ENCODE peak calls at places on chromosome 1, in seven cellular contexts. One of them, this sample, is unnamed.

GRCh38 chr1:116203192-116203723 is 92.1 kb downstream of the MAB21L3 start:
- DNase-seq in H1: no peak
- DNase-seq in IMR-90: no peak
- DNase-seq in HCT116: no peak
- DNase-seq in MM.1S: no peak
- DNase-seq in GM23248: peak; percentile 13
- DNase-seq in K562: no peak
- DNase-seq in this sample: no peak

GRCh38 chr1:225450491-225451191 is 22.8 kb upstream of the LBR start:
- DNase-seq in H1: no peak
- DNase-seq in IMR-90: no peak
- DNase-seq in HCT116: no peak
- DNase-seq in MM.1S: no peak
- DNase-seq in GM23248: no peak
- DNase-seq in K562: no peak
- DNase-seq in this sample: no peak

GRCh38 chr1:154557939-154558609 is 388 bp downstream of the UBE2Q1 start:
- DNase-seq in H1: peak; percentile 50
- DNase-seq in IMR-90: peak; percentile 18
- DNase-seq in HCT116: no peak
- DNase-seq in MM.1S: peak; percentile 58
- DNase-seq in GM23248: peak; percentile 69
- DNase-seq in K562: peak; percentile 85
- DNase-seq in this sample: peak; percentile 77

GRCh38 chr1:58815680-58816071 is 31.8 kb upstream of the JUN start:
- DNase-seq in H1: no peak
- DNase-seq in IMR-90: no peak
- DNase-seq in HCT116: no peak
- DNase-seq in MM.1S: no peak
- DNase-seq in GM23248: peak; percentile 48
- DNase-seq in K562: no peak
- DNase-seq in this sample: peak; percentile 67

GRCh38 chr1:64378826-64379225 is 91.1 kb upstream of the CACHD1 start:
- DNase-seq in H1: peak; percentile 56
- DNase-seq in IMR-90: no peak
- DNase-seq in HCT116: no peak
- DNase-seq in MM.1S: no peak
- DNase-seq in GM23248: no peak
- DNase-seq in K562: peak; percentile 9
- DNase-seq in this sample: no peak

GRCh38 chr1:152884085-152884484 is 6.0 kb downstream of the SMCP start:
- DNase-seq in H1: no peak
- DNase-seq in IMR-90: no peak
- DNase-seq in HCT116: no peak
- DNase-seq in MM.1S: no peak
- DNase-seq in GM23248: peak; percentile 46
- DNase-seq in K562: no peak
- DNase-seq in this sample: no peak

GRCh38 chr1:229270547-229271447 is at the start of gene RAB4A:
- DNase-seq in H1: peak; percentile 87
- DNase-seq in IMR-90: peak; percentile 81
- DNase-seq in HCT116: peak; percentile 65
- DNase-seq in MM.1S: peak; percentile 97
- DNase-seq in GM23248: peak; percentile 94
- DNase-seq in K562: peak; percentile 100
- DNase-seq in this sample: no peak

GRCh38 chr1:197178998-197179397 is 32.5 kb upstream of the ASPM start:
- DNase-seq in H1: no peak
- DNase-seq in IMR-90: peak; percentile 74
- DNase-seq in HCT116: no peak
- DNase-seq in MM.1S: peak; percentile 19
- DNase-seq in GM23248: peak; percentile 71
- DNase-seq in K562: no peak
- DNase-seq in this sample: no peak

GRCh38 chr1:40786995-40787705 is 3.6 kb downstream of the KCNQ4 start:
- DNase-seq in H1: no peak
- DNase-seq in IMR-90: no peak
- DNase-seq in HCT116: no peak
- DNase-seq in MM.1S: no peak
- DNase-seq in GM23248: no peak
- DNase-seq in K562: no peak
- DNase-seq in this sample: no peak

GRCh38 chr1:200780545-200781444 is 42.1 kb downstream of the CAMSAP2 start:
- DNase-seq in H1: no peak
- DNase-seq in IMR-90: peak; percentile 43
- DNase-seq in HCT116: no peak
- DNase-seq in MM.1S: peak; percentile 80
- DNase-seq in GM23248: peak; percentile 53
- DNase-seq in K562: no peak
- DNase-seq in this sample: no peak

GRCh38 chr1:22922640-22923039 is 50.0 kb downstream of the LACTBL1 start:
- DNase-seq in H1: no peak
- DNase-seq in IMR-90: peak; percentile 43
- DNase-seq in HCT116: no peak
- DNase-seq in MM.1S: no peak
- DNase-seq in GM23248: no peak
- DNase-seq in K562: no peak
- DNase-seq in this sample: no peak

GRCh38 chr1:116329524-116330341 is 43.3 kb upstream of the ATP1A1 start:
- DNase-seq in H1: no peak
- DNase-seq in IMR-90: no peak
- DNase-seq in HCT116: no peak
- DNase-seq in MM.1S: no peak
- DNase-seq in GM23248: no peak
- DNase-seq in K562: no peak
- DNase-seq in this sample: peak; percentile 68

GRCh38 chr1:81832573-81832972 is 31.8 kb downstream of the ADGRL2 start:
- DNase-seq in H1: no peak
- DNase-seq in IMR-90: peak; percentile 75
- DNase-seq in HCT116: no peak
- DNase-seq in MM.1S: no peak
- DNase-seq in GM23248: peak; percentile 74
- DNase-seq in K562: no peak
- DNase-seq in this sample: no peak

GRCh38 chr1:228953207-228953606 is 217.9 kb downstream of the RHOU start:
- DNase-seq in H1: no peak
- DNase-seq in IMR-90: no peak
- DNase-seq in HCT116: no peak
- DNase-seq in MM.1S: no peak
- DNase-seq in GM23248: no peak
- DNase-seq in K562: no peak
- DNase-seq in this sample: no peak

GRCh38 chr1:32818804-32819541 is 1.5 kb downstream of the S100PBP start:
- DNase-seq in H1: no peak
- DNase-seq in IMR-90: no peak
- DNase-seq in HCT116: no peak
- DNase-seq in MM.1S: peak; percentile 92
- DNase-seq in GM23248: no peak
- DNase-seq in K562: no peak
- DNase-seq in this sample: peak; percentile 81

GRCh38 chr1:6445062-6445763 is 20.6 kb downstream of the ESPN start:
- DNase-seq in H1: no peak
- DNase-seq in IMR-90: peak; percentile 15
- DNase-seq in HCT116: no peak
- DNase-seq in MM.1S: peak; percentile 35
- DNase-seq in GM23248: peak; percentile 59
- DNase-seq in K562: no peak
- DNase-seq in this sample: peak; percentile 78

GRCh38 chr1:43968348-43968948 is 1.4 kb upstream of the DPH2 start:
- DNase-seq in H1: peak; percentile 80
- DNase-seq in IMR-90: no peak
- DNase-seq in HCT116: no peak
- DNase-seq in MM.1S: peak; percentile 51
- DNase-seq in GM23248: peak; percentile 51
- DNase-seq in K562: peak; percentile 71
- DNase-seq in this sample: peak; percentile 72
- H2AFZ ChIP-seq in H1: no peak overlapping the region
- H2AFZ ChIP-seq in IMR-90: no peak overlapping the region
- H2AFZ ChIP-seq in HCT116: no peak overlapping the region
- H2AFZ ChIP-seq in MM.1S: no peak overlapping the region
- H2AFZ ChIP-seq in GM23248: no peak overlapping the region
- H2AFZ ChIP-seq in K562: no peak overlapping the region
- H2AFZ ChIP-seq in this sample: no peak overlapping the region

GRCh38 chr1:117642963-117643362 is 37.1 kb downstream of the TENT5C start:
- DNase-seq in H1: no peak
- DNase-seq in IMR-90: no peak
- DNase-seq in HCT116: no peak
- DNase-seq in MM.1S: no peak
- DNase-seq in GM23248: no peak
- DNase-seq in K562: no peak
- DNase-seq in this sample: no peak
- H2AFZ ChIP-seq in H1: no peak overlapping the region
- H2AFZ ChIP-seq in IMR-90: no peak overlapping the region
- H2AFZ ChIP-seq in HCT116: no peak overlapping the region
- H2AFZ ChIP-seq in MM.1S: no peak overlapping the region
- H2AFZ ChIP-seq in GM23248: no peak overlapping the region
- H2AFZ ChIP-seq in K562: no peak overlapping the region
- H2AFZ ChIP-seq in this sample: no peak overlapping the region

GRCh38 chr1:179287456-179287855 is 6.1 kb upstream of the SOAT1 start:
- DNase-seq in H1: no peak
- DNase-seq in IMR-90: no peak
- DNase-seq in HCT116: no peak
- DNase-seq in MM.1S: no peak
- DNase-seq in GM23248: no peak
- DNase-seq in K562: no peak
- DNase-seq in this sample: no peak
- H2AFZ ChIP-seq in H1: no peak overlapping the region
- H2AFZ ChIP-seq in IMR-90: no peak overlapping the region
- H2AFZ ChIP-seq in HCT116: no peak overlapping the region
- H2AFZ ChIP-seq in MM.1S: no peak overlapping the region
- H2AFZ ChIP-seq in GM23248: no peak overlapping the region
- H2AFZ ChIP-seq in K562: no peak overlapping the region
- H2AFZ ChIP-seq in this sample: no peak overlapping the region

GRCh38 chr1:67753776-67754525 is 69.0 kb downstream of the GADD45A start:
- DNase-seq in H1: no peak
- DNase-seq in IMR-90: no peak
- DNase-seq in HCT116: peak; percentile 71
- DNase-seq in MM.1S: no peak
- DNase-seq in GM23248: no peak
- DNase-seq in K562: peak; percentile 55
- DNase-seq in this sample: no peak

GRCh38 chr1:67755619-67756018 is 70.6 kb downstream of the GADD45A start:
- DNase-seq in H1: no peak
- DNase-seq in IMR-90: no peak
- DNase-seq in HCT116: no peak
- DNase-seq in MM.1S: no peak
- DNase-seq in GM23248: no peak
- DNase-seq in K562: no peak
- DNase-seq in this sample: no peak

GRCh38 chr1:67752306-67752705 is 67.3 kb downstream of the GADD45A start:
- DNase-seq in H1: no peak
- DNase-seq in IMR-90: no peak
- DNase-seq in HCT116: no peak
- DNase-seq in MM.1S: no peak
- DNase-seq in GM23248: no peak
- DNase-seq in K562: no peak
- DNase-seq in this sample: no peak

GRCh38 chr1:67755160-67755559 is 70.2 kb downstream of the GADD45A start:
- DNase-seq in H1: no peak
- DNase-seq in IMR-90: no peak
- DNase-seq in HCT116: no peak
- DNase-seq in MM.1S: no peak
- DNase-seq in GM23248: no peak
- DNase-seq in K562: no peak
- DNase-seq in this sample: peak; percentile 54

DNA sequence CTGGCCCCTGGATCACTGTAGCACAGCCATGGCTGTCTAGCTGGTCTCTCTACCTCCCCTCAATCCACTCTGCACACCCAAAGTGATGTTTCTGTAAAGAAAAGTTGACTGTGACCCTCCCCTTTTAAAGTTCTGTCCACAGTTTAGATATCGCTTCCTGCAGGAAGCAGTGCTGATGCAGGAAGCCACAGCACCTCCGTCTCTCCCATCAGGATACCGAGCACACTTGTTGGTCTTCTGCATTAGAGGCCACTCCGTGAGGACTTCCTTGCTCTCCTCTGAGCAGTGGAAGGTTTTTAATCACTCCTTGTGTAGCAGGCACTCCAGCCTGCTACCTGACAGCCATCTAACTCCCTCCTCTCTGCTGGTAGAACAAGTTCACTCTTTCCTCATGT is 69.5 kb downstream of the GADD45A start:
- DNase-seq in H1: no peak
- DNase-seq in IMR-90: no peak
- DNase-seq in HCT116: no peak
- DNase-seq in MM.1S: no peak
- DNase-seq in GM23248: no peak
- DNase-seq in K562: no peak
- DNase-seq in this sample: no peak
- H2AFZ ChIP-seq in H1: no peak overlapping the region
- H2AFZ ChIP-seq in IMR-90: no peak overlapping the region
- H2AFZ ChIP-seq in HCT116: no peak overlapping the region
- H2AFZ ChIP-seq in MM.1S: no peak overlapping the region
- H2AFZ ChIP-seq in GM23248: no peak overlapping the region
- H2AFZ ChIP-seq in K562: peak overlapping the region; percentile 60
- H2AFZ ChIP-seq in this sample: no peak overlapping the region

GRCh38 chr1:147334292-147334691 is 91.8 kb downstream of the CHD1L start:
- DNase-seq in H1: no peak
- DNase-seq in IMR-90: no peak
- DNase-seq in HCT116: no peak
- DNase-seq in MM.1S: no peak
- DNase-seq in GM23248: no peak
- DNase-seq in K562: no peak
- DNase-seq in this sample: no peak
- H2AFZ ChIP-seq in H1: no peak overlapping the region
- H2AFZ ChIP-seq in IMR-90: no peak overlapping the region
- H2AFZ ChIP-seq in HCT116: no peak overlapping the region
- H2AFZ ChIP-seq in MM.1S: no peak overlapping the region
- H2AFZ ChIP-seq in GM23248: no peak overlapping the region
- H2AFZ ChIP-seq in K562: peak overlapping the region; percentile 57
- H2AFZ ChIP-seq in this sample: no peak overlapping the region

GRCh38 chr1:205568469-205569361 is 63.1 kb downstream of the ELK4 start:
- DNase-seq in H1: peak; percentile 51
- DNase-seq in IMR-90: no peak
- DNase-seq in HCT116: no peak
- DNase-seq in MM.1S: no peak
- DNase-seq in GM23248: peak; percentile 46
- DNase-seq in K562: peak; percentile 63
- DNase-seq in this sample: no peak
- H2AFZ ChIP-seq in H1: no peak overlapping the region
- H2AFZ ChIP-seq in IMR-90: no peak overlapping the region
- H2AFZ ChIP-seq in HCT116: no peak overlapping the region
- H2AFZ ChIP-seq in MM.1S: no peak overlapping the region
- H2AFZ ChIP-seq in GM23248: no peak overlapping the region
- H2AFZ ChIP-seq in K562: no peak overlapping the region
- H2AFZ ChIP-seq in this sample: no peak overlapping the region

GRCh38 chr1:7645751-7646048 is 125.4 kb upstream of the VAMP3 start:
- DNase-seq in H1: no peak
- DNase-seq in IMR-90: no peak
- DNase-seq in HCT116: no peak
- DNase-seq in MM.1S: no peak
- DNase-seq in GM23248: no peak
- DNase-seq in K562: no peak
- DNase-seq in this sample: no peak
- H2AFZ ChIP-seq in H1: no peak overlapping the region
- H2AFZ ChIP-seq in IMR-90: no peak overlapping the region
- H2AFZ ChIP-seq in HCT116: no peak overlapping the region
- H2AFZ ChIP-seq in MM.1S: no peak overlapping the region
- H2AFZ ChIP-seq in GM23248: no peak overlapping the region
- H2AFZ ChIP-seq in K562: no peak overlapping the region
- H2AFZ ChIP-seq in this sample: no peak overlapping the region

This sample was measured in Karpas-422.